ENCODE peak calls at places on chromosome 22, in five cellular contexts. W, E, A, L and Q are unnamed samples.

GRCh38 chr22:40635940-40636379 is 559 bp downstream of the MRTFA start:
- DNase-seq in W (no peak), E (no peak), A (no peak), L (no peak), Q (no peak)

GRCh38 chr22:49432211-49432905 is 395.3 kb downstream of the BRD1 start:
- DNase-seq in W (no peak), E (no peak), A (no peak), L (no peak), Q (no peak)

GRCh38 chr22:43183496-43184263 is 3.3 kb downstream of the TTLL12 start:
- DNase-seq in W (peak), E (no peak), A (no peak), L (peak), Q (no peak)

GRCh38 chr22:30206964-30207363 is 39.6 kb downstream of the LIF start:
- DNase-seq in W (peak), E (no peak), A (no peak), L (no peak), Q (peak)

GRCh38 chr22:27687984-27688545 is 113.5 kb downstream of the MN1 start:
- DNase-seq in W (peak), E (no peak), A (no peak), L (no peak), Q (no peak)

GRCh38 chr22:40050258-40050657 is 55.5 kb downstream of the FAM83F start:
- DNase-seq in W (no peak), E (peak), A (no peak), L (no peak), Q (no peak)

GRCh38 chr22:26800858-26801257 is 143.5 kb downstream of the MIAT start:
- DNase-seq in W (no peak), E (no peak), A (no peak), L (peak), Q (no peak)

GRCh38 chr22:43833286-43834240 is 21.5 kb upstream of the EFCAB6 start:
- DNase-seq in W (no peak), E (no peak), A (no peak), L (no peak), Q (no peak)

GRCh38 chr22:44541671-44542319 is 43.8 kb upstream of the RTL6 start:
- DNase-seq in W (no peak), E (no peak), A (no peak), L (no peak), Q (no peak)

GRCh38 chr22:36336246-36337182 is 51.3 kb downstream of the MYH9 start:
- DNase-seq in W (no peak), E (no peak), A (no peak), L (no peak), Q (no peak)

GRCh38 chr22:27881404-27881803 is 37.7 kb downstream of the PITPNB start:
- DNase-seq in W (no peak), E (no peak), A (no peak), L (no peak), Q (no peak)

GRCh38 chr22:35380013-35380412 is 883 bp upstream of the HMOX1 start:
- DNase-seq in W (no peak), E (no peak), A (no peak), L (no peak), Q (no peak)

GRCh38 chr22:30294066-30294465 is 4.8 kb upstream of the CASTOR1 start:
- DNase-seq in W (no peak), E (no peak), A (no peak), L (no peak), Q (no peak)

GRCh38 chr22:27880778-27881394 is 38.2 kb downstream of the PITPNB start:
- DNase-seq in W (peak), E (no peak), A (no peak), L (no peak), Q (peak)

GRCh38 chr22:16819249-16819648 is 6.0 kb downstream of the XKR3 start:
- DNase-seq in W (no peak), E (no peak), A (no peak), L (no peak), Q (no peak)

DNA sequence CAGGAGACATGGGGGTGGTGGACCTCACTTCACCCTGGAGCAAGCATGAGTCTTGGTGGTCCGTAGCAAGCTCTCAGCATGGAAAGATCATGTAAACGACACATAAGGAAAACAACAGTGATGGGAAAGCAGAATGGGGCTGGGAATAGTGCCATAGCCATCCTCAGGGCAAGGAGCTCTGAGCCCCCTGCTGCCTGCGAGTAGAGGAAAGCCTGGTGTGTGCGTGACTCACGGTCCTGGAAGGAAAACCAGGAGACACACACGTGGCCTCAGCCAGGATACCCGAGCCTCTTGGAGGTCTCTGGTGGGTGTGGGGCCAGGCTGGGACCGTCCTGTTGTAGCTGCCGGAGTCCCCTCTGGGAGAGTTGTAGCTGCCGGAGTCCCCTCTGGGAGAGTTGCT is 12.4 kb downstream of the SHANK3 start:
- DNase-seq in W (no peak), E (no peak), A (no peak), L (no peak), Q (no peak)
- H3K4me2 ChIP-seq in W (no peak), E (no peak), A (no peak), L (no peak), Q (no peak)

DNA sequence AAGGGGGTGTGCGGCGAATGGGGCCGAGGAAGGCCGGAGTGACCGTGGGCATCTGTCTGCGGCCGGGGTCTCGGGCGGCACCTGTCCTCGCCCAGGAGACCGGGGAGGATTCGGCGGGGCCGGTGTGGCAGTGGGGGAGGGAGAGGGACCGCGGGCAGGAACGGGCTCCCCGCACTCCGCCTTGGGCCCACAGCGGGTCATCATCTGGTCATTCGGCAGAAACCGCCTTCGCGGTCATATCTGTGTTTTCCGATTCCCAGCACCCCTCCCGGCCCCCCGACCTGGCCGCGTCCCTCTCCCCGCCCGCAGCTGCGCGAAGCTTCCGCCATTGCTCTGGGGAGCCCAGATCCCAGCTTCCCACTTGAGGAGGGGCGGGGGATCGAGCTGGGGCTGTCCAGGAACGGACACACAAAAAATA is 824 bp upstream of the CBX6 start:
- DNase-seq in W (no peak), E (no peak), A (no peak), L (peak), Q (no peak)
- TF ChIP-seq POLR2AphosphoS5 in W (no peak), E (no peak), A (peak), L (no peak), Q (no peak)

GRCh38 chr22:18056161-18056666 is 21.6 kb upstream of the PEX26 start:
- DNase-seq in W (peak), E (no peak), A (no peak), L (no peak), Q (no peak)
- TF ChIP-seq ATF3 in W (no peak), E (no peak), A (no peak), L (peak), Q (no peak)

GRCh38 chr22:46936378-46936916 is 174.0 kb downstream of the TBC1D22A start:
- DNase-seq in W (peak), E (no peak), A (no peak), L (no peak), Q (no peak)
- H3K4me2 ChIP-seq in W (peak), E (no peak), A (no peak), L (peak), Q (no peak)

GRCh38 chr22:47883757-47884156 is 1121.3 kb downstream of the TBC1D22A start:
- DNase-seq in W (no peak), E (no peak), A (no peak), L (no peak), Q (no peak)
- TF ChIP-seq POLR2AphosphoS5 in W (no peak), E (no peak), A (no peak), L (no peak), Q (no peak)

GRCh38 chr22:24419480-24419860 is 7.9 kb upstream of the ADORA2A start:
- DNase-seq in W (no peak), E (no peak), A (no peak), L (no peak), Q (no peak)

GRCh38 chr22:24420977-24421343 is 6.4 kb upstream of the ADORA2A start:
- DNase-seq in W (no peak), E (no peak), A (no peak), L (no peak), Q (no peak)

GRCh38 chr22:24420072-24420976 is 7.1 kb upstream of the ADORA2A start:
- DNase-seq in W (peak), E (no peak), A (no peak), L (no peak), Q (no peak)

GRCh38 chr22:24422078-24422665 is 5.2 kb upstream of the ADORA2A start:
- DNase-seq in W (no peak), E (no peak), A (no peak), L (no peak), Q (no peak)

DNA sequence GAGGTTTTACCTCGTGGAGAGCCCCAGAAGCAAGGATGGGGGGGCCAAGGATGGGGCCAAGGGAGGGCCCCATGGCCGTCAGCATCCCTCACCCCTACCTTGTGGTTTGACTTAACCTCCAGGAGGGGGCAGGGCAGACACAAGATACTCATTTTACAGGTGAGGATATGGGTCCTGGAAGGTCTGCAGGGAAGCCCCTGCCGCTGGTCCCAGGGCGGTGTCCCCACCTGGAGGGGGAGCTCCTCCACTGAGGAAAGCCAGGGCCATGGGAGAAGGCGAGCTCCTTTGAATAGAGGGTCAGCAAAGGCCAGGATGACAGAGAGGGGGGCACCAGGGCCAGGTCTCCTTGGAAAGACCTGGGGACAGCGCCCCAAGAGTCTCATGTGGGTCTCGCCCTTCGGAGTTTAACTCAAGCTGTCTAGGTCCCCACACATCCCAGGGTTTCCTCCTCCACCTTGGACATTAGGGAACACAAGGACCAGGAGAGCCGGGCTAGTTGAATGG is 5.9 kb upstream of the ADORA2A start:
- DNase-seq in W (peak), E (no peak), A (peak), L (peak), Q (peak)
- TF ChIP-seq ATF3 in W (no peak), E (no peak), A (no peak), L (no peak), Q (no peak)

DNA sequence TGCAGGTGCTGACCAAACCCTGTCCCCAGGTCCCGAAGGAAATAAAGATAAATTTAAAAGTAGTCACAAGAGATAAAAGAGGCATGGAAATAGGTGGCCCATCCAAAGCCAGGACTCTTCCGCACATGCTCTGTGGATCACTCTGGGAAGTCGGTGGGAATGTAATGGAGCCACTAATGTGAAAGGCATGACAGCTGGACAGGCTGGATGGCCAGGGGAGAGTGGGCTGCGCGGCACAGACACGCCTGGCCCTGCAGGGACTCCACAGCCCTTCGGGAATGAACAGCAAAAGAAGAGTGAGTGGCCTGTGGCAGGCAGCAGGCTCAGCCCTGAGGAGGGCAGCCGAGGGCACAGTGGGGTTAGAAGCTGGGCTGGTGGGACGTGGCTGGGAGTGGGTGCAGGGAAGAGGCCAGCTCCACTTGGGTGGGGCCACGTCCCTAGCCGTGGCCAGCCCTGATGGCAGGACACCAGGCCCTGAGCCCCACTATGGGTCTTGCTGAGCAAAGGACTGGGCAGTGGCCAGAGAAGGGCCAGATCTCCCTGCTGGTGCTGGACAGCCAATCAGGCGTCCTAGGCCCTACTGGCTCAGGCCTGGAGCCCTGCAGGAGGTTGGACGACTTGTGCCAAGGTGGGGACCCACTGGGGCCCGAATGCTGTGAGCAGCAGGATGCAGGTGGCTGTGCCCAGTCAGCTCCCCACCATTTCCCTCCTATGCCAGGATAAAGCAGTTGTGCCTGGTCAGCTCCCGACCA is 31.3 kb upstream of the GNB1L start:
- DNase-seq in W (no peak), E (no peak), A (no peak), L (no peak), Q (no peak)
- H3K4me2 ChIP-seq in W (no peak), E (no peak), A (no peak), L (no peak), Q (no peak)